ENCODE peak calls at places on chromosomes 1 and 21, in nine cellular contexts. A is coronary artery, C is keratinocyte, D is GM23338, Q is epithelial cell of esophagus, E is ascending aorta, G is epithelial cell of proximal tubule, W is A673, R is GM06990. S is an unnamed sample.
A peak's percentile ranks its signal among the peaks of the same experiment; 100 is the strongest.

GRCh38 chr1:234369784-234370183 is 3.5 kb upstream of the COA6 start:
- DNase-seq in A (no peak), C (no peak), D (no peak), Q (peak; percentile 88), E (no peak), G (no peak), W (peak; percentile 35), R (no peak), S (no peak)

GRCh38 chr1:235601087-235601486 is 48.5 kb downstream of the GNG4 start:
- DNase-seq in A (no peak), C (no peak), D (peak; percentile 85), Q (peak; percentile 36), E (no peak), G (no peak), W (peak; percentile 22), R (no peak), S (no peak)

GRCh38 chr1:178768423-178768822 is 43.4 kb downstream of the RALGPS2 start:
- DNase-seq in A (no peak), C (no peak), D (peak; percentile 74), Q (peak; percentile 36), E (no peak), G (no peak), W (peak; percentile 68), R (peak; percentile 28), S (no peak)

GRCh38 chr1:52920791-52921291 is 699 bp downstream of the ECHDC2 start:
- DNase-seq in A (no peak), C (no peak), D (peak; percentile 67), Q (peak; percentile 18), E (no peak), G (no peak), W (no peak), R (peak; percentile 20), S (no peak)

GRCh38 chr1:245008761-245009160 is 144.4 kb upstream of the HNRNPU start:
- DNase-seq in A (no peak), C (no peak), D (no peak), Q (no peak), E (no peak), G (no peak), W (no peak), R (no peak), S (no peak)

GRCh38 chr21:45432575-45433255 is 27.8 kb downstream of the COL18A1 start:
- DNase-seq in A (no peak), C (no peak), D (no peak), Q (no peak), E (no peak), G (no peak), W (no peak), R (no peak), S (no peak)

GRCh38 chr1:242140871-242141270 is 142.0 kb upstream of the MAP1LC3C start:
- DNase-seq in A (no peak), C (no peak), D (no peak), Q (no peak), E (no peak), G (no peak), W (no peak), R (no peak), S (no peak)

GRCh38 chr1:153616885-153617428 is 832 bp upstream of the S100A14 start:
- DNase-seq in A (no peak), C (no peak), D (no peak), Q (peak; percentile 85), E (no peak), G (no peak), W (no peak), R (no peak), S (no peak)

GRCh38 chr1:103326595-103326994 is 198.9 kb upstream of the RNPC3 start:
- DNase-seq in A (no peak), C (no peak), D (no peak), Q (no peak), E (no peak), G (no peak), W (no peak), R (no peak), S (no peak)

GRCh38 chr1:201807958-201808632 is 20.9 kb upstream of the IPO9 start:
- DNase-seq in A (no peak), C (no peak), D (no peak), Q (no peak), E (no peak), G (no peak), W (no peak), R (no peak), S (no peak)

GRCh38 chr1:35079003-35079930 is at the start of gene ZMYM1:
- DNase-seq in A (peak; percentile 81), C (peak; percentile 35), D (peak; percentile 97), Q (peak; percentile 89), E (peak; percentile 19), G (peak; percentile 31), W (peak; percentile 93), R (peak; percentile 90), S (no peak)

GRCh38 chr1:15768388-15768787 is 9.8 kb downstream of the FBLIM1 start:
- DNase-seq in A (no peak), C (no peak), D (no peak), Q (no peak), E (no peak), G (no peak), W (no peak), R (no peak), S (no peak)

GRCh38 chr21:23887709-23888303 is 1719.5 kb downstream of the MRPL39 start:
- DNase-seq in A (no peak), C (no peak), D (no peak), Q (no peak), E (no peak), G (no peak), W (no peak), R (no peak), S (no peak)

GRCh38 chr1:237748192-237748591 is 142.5 kb downstream of the ZP4 start:
- DNase-seq in A (no peak), C (no peak), D (no peak), Q (no peak), E (no peak), G (no peak), W (peak; percentile 17), R (no peak), S (no peak)

GRCh38 chr1:197671140-197671539 is 104.1 kb downstream of the DENND1B start:
- DNase-seq in A (no peak), C (no peak), D (no peak), Q (no peak), E (no peak), G (no peak), W (no peak), R (no peak), S (no peak)

GRCh38 chr1:197671920-197672319 is 103.4 kb downstream of the DENND1B start:
- DNase-seq in A (no peak), C (no peak), D (no peak), Q (no peak), E (no peak), G (no peak), W (no peak), R (no peak), S (no peak)

GRCh38 chr1:197675475-197676324 is 99.6 kb downstream of the DENND1B start:
- DNase-seq in A (no peak), C (no peak), D (peak; percentile 30), Q (peak; percentile 45), E (no peak), G (no peak), W (peak; percentile 26), R (no peak), S (no peak)

GRCh38 chr1:197674286-197674685 is 101.0 kb downstream of the DENND1B start:
- DNase-seq in A (no peak), C (no peak), D (peak; percentile 44), Q (no peak), E (no peak), G (no peak), W (no peak), R (no peak), S (no peak)

GRCh38 chr1:197672347-197672746 is 102.9 kb downstream of the DENND1B start:
- DNase-seq in A (no peak), C (no peak), D (no peak), Q (no peak), E (no peak), G (no peak), W (no peak), R (no peak), S (no peak)
- H3K4me3 ChIP-seq in A (no peak overlapping the region), C (no peak overlapping the region), D (no peak overlapping the region), Q (no peak overlapping the region), E (no peak overlapping the region), G (no peak overlapping the region), W (no peak overlapping the region), R (no peak overlapping the region), S (no peak overlapping the region)

GRCh38 chr1:214318956-214319355 is 38.0 kb downstream of the SMYD2 start:
- DNase-seq in A (no peak), C (no peak), D (peak; percentile 42), Q (no peak), E (no peak), G (no peak), W (no peak), R (no peak), S (no peak)

GRCh38 chr1:214318356-214318755 is 37.4 kb downstream of the SMYD2 start:
- DNase-seq in A (no peak), C (no peak), D (no peak), Q (no peak), E (no peak), G (no peak), W (no peak), R (no peak), S (no peak)

GRCh38 chr1:214317300-214317699 is 36.3 kb downstream of the SMYD2 start:
- DNase-seq in A (no peak), C (no peak), D (peak; percentile 93), Q (no peak), E (no peak), G (no peak), W (no peak), R (no peak), S (no peak)

GRCh38 chr1:214316597-214316996 is 35.6 kb downstream of the SMYD2 start:
- DNase-seq in A (no peak), C (no peak), D (peak; percentile 93), Q (peak; percentile 39), E (no peak), G (peak; percentile 87), W (no peak), R (no peak), S (no peak)

DNA sequence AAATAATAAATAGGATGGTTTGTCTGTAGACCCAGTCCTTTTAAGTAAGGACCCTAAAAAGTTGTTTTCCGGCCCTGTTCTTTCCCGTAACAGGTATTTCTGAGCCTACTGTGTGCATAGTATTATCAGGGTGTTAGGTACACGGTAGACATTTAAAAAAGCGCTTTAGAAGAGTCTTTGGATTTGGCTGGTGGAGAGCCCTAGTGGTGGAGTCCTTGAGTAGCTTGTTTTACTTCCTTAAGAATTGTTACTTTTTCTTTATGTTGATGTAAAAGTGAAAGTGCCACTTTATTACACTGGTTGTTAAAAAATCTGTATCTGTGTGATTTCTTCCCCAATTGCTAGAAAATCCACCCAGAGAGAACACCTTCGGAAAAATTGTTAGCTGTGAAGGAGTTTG is 36.8 kb downstream of the SMYD2 start:
- DNase-seq in A (no peak), C (no peak), D (peak; percentile 53), Q (no peak), E (no peak), G (no peak), W (no peak), R (no peak), S (no peak)
- TF ChIP-seq CTCF in A (no peak), C (no peak), D (peak; percentile 58), Q (peak; percentile 12), E (no peak), G (peak; percentile 29), W (peak; percentile 25), R (no peak), S (no peak)

GRCh38 chr1:181548491-181548890 is 65.2 kb downstream of the CACNA1E start:
- DNase-seq in A (no peak), C (no peak), D (no peak), Q (no peak), E (no peak), G (no peak), W (no peak), R (no peak), S (no peak)
- H3K4me3 ChIP-seq in A (no peak overlapping the region), C (no peak overlapping the region), D (no peak overlapping the region), Q (no peak overlapping the region), E (no peak overlapping the region), G (no peak overlapping the region), W (no peak overlapping the region), R (no peak overlapping the region), S (no peak overlapping the region)

GRCh38 chr1:176119549-176119948 is 87.5 kb downstream of the COP1 start:
- DNase-seq in A (no peak), C (no peak), D (peak; percentile 44), Q (peak; percentile 40), E (no peak), G (no peak), W (peak; percentile 33), R (no peak), S (no peak)
- TF ChIP-seq CTCF in A (no peak), C (no peak), D (peak; percentile 59), Q (peak; percentile 26), E (no peak), G (peak; percentile 45), W (peak; percentile 63), R (peak; percentile 42), S (no peak)